ENCODE peak calls at places on chromosomes 4 and X, in five cellular contexts. D, I, Z, M and G are unnamed samples.

GRCh38 chrX:41118156-41118555 is 32.9 kb downstream of the USP9X start:
- DNase-seq in M (no peak), Z (no peak), D (no peak), I (no peak), G (no peak)

GRCh38 chr4:53189011-53189410 is 176.8 kb downstream of the SCFD2 start:
- DNase-seq in I (no peak), Z (no peak), D (peak), M (no peak), G (no peak)

GRCh38 chrX:144586756-144587155 is 660.5 kb upstream of the SPANXN1 start:
- DNase-seq in M (no peak), I (no peak), Z (no peak), D (no peak), G (no peak)

GRCh38 chr4:95516528-95517011 is 32.2 kb downstream of the UNC5C start:
- DNase-seq in D (no peak), I (no peak), Z (no peak), M (no peak), G (no peak)

GRCh38 chrX:39582091-39582490 is 515.7 kb downstream of the BCOR start:
- DNase-seq in I (no peak), Z (no peak), D (peak), M (no peak), G (no peak)

GRCh38 chr4:23269583-23269982 is 576.8 kb downstream of the GBA3 start:
- DNase-seq in Z (no peak), D (no peak), I (no peak), M (no peak), G (no peak)

GRCh38 chr4:6256141-6256540 is 13.5 kb upstream of the WFS1 start:
- DNase-seq in M (no peak), I (no peak), Z (no peak), D (no peak), G (no peak)

GRCh38 chr4:73067971-73068394 is 1.5 kb downstream of the COX18 start:
- DNase-seq in Z (no peak), I (no peak), D (peak), M (no peak), G (no peak)

GRCh38 chr4:163392328-163392727 is 48.6 kb downstream of the NPY5R start:
- DNase-seq in M (no peak), D (no peak), I (no peak), Z (no peak), G (no peak)

GRCh38 chr4:128810331-128810870 is 901 bp downstream of the JADE1 start:
- DNase-seq in M (peak), I (peak), D (no peak), Z (no peak), G (no peak)

GRCh38 chrX:41293269-41293668 is 40.7 kb upstream of the DDX3X start:
- DNase-seq in Z (no peak), M (peak), D (peak), I (peak), G (no peak)

GRCh38 chr4:41369680-41370079 is 113.0 kb downstream of the UCHL1 start:
- DNase-seq in I (peak), Z (no peak), M (no peak), D (peak), G (no peak)

GRCh38 chr4:156346959-156347385 is 393.3 kb upstream of the CTSO start:
- DNase-seq in Z (no peak), M (no peak), I (no peak), D (no peak), G (no peak)

GRCh38 chrX:12901486-12901885 is 4.9 kb upstream of the TLR8 start:
- DNase-seq in Z (peak), I (peak), D (peak), M (peak), G (no peak)

GRCh38 chrX:7108995-7109634 is 38.4 kb upstream of the STS start:
- DNase-seq in I (no peak), Z (no peak), D (no peak), M (no peak), G (no peak)

GRCh38 chrX:74133156-74133796 is 170.7 kb upstream of the ZCCHC13 start:
- DNase-seq in I (no peak), M (no peak), D (peak), Z (no peak), G (no peak)

GRCh38 chrX:49110417-49110816 is 13.1 kb downstream of the GPKOW start:
- DNase-seq in M (no peak), D (no peak), Z (no peak), I (no peak), G (no peak)

GRCh38 chrX:41711021-41711667 is 12.8 kb upstream of the GPR82 start:
- DNase-seq in I (no peak), M (no peak), D (no peak), Z (no peak), G (no peak)

GRCh38 chrX:24643116-24643515 is 4.0 kb downstream of the PCYT1B start:
- DNase-seq in I (no peak), D (peak), M (no peak), Z (no peak), G (no peak)

GRCh38 chr4:8653326-8654000 is 60.9 kb downstream of the CPZ start:
- DNase-seq in Z (peak), D (no peak), M (no peak), I (no peak), G (no peak)

GRCh38 chr4:19005211-19005610 is 983.7 kb upstream of the LCORL start:
- DNase-seq in D (peak), I (no peak), Z (no peak), M (no peak), G (no peak)